ENCODE peak calls at places on chromosome 15, in six cellular contexts. Y, F, V, R, W and P are unnamed samples.

GRCh38 chr15:98713585-98714001 is 65.3 kb downstream of the IGF1R start:
- DNase-seq in Y (no peak), F (no peak), V (no peak), R (no peak), W (peak; percentile 30), P (peak; percentile 82)

GRCh38 chr15:97904196-97904572 is 56.3 kb upstream of the ARRDC4 start:
- DNase-seq in Y (no peak), F (peak; percentile 83), V (peak; percentile 83), R (peak; percentile 58), W (peak; percentile 67), P (peak; percentile 67)

GRCh38 chr15:39084683-39085530 is 496.0 kb upstream of the THBS1 start:
- DNase-seq in Y (no peak), F (no peak), V (no peak), R (no peak), W (no peak), P (peak; percentile 69)

GRCh38 chr15:93515256-93516044 is 426.4 kb upstream of the RGMA start:
- DNase-seq in Y (no peak), F (peak; percentile 59), V (no peak), R (peak; percentile 49), W (no peak), P (no peak)

GRCh38 chr15:98231696-98232440 is 271.4 kb downstream of the ARRDC4 start:
- DNase-seq in Y (no peak), F (no peak), V (no peak), R (no peak), W (no peak), P (peak; percentile 71)

GRCh38 chr15:72375846-72376581 is at the start of gene HEXA:
- DNase-seq in Y (peak; percentile 98), F (peak; percentile 100), V (peak; percentile 94), R (peak; percentile 98), W (peak; percentile 94), P (peak; percentile 84)

GRCh38 chr15:67542462-67543347 is at the start of gene MAP2K5:
- DNase-seq in Y (peak; percentile 81), F (peak; percentile 93), V (peak; percentile 88), R (peak; percentile 78), W (peak; percentile 91), P (peak; percentile 72)

GRCh38 chr15:38920966-38921365 is 356.4 kb upstream of the RASGRP1 start:
- DNase-seq in Y (no peak), F (no peak), V (no peak), R (no peak), W (no peak), P (no peak)

GRCh38 chr15:80275946-80276345 is 23.9 kb upstream of the CTXND1 start:
- DNase-seq in Y (no peak), F (no peak), V (no peak), R (no peak), W (no peak), P (peak; percentile 21)

GRCh38 chr15:64455951-64456350 is 4.4 kb upstream of the ZNF609 start:
- DNase-seq in Y (peak; percentile 25), F (no peak), V (peak; percentile 84), R (peak; percentile 53), W (peak; percentile 33), P (no peak)

GRCh38 chr15:82944038-82944437 is 8.5 kb downstream of the HOMER2 start:
- DNase-seq in Y (no peak), F (no peak), V (no peak), R (no peak), W (no peak), P (no peak)

GRCh38 chr15:92407343-92407742 is 13.7 kb downstream of the ST8SIA2 start:
- DNase-seq in Y (no peak), F (peak; percentile 50), V (no peak), R (no peak), W (no peak), P (no peak)

GRCh38 chr15:92638291-92638708 is 17.3 kb downstream of the FAM174B start:
- DNase-seq in Y (no peak), F (no peak), V (no peak), R (no peak), W (peak; percentile 79), P (no peak)

GRCh38 chr15:58139631-58140522 is 1.7 kb downstream of the AQP9 start:
- DNase-seq in Y (no peak), F (no peak), V (no peak), R (no peak), W (no peak), P (no peak)

GRCh38 chr15:65223996-65224395 is 12.7 kb upstream of the CILP start:
- DNase-seq in Y (no peak), F (no peak), V (no peak), R (no peak), W (no peak), P (no peak)

GRCh38 chr15:22226034-22226790 is 145.9 kb downstream of the OR4M2 start:
- DNase-seq in Y (no peak), F (no peak), V (no peak), R (no peak), W (peak; percentile 19), P (no peak)

GRCh38 chr15:48120751-48121150 is at the start of gene SLC24A5:
- DNase-seq in Y (no peak), F (no peak), V (no peak), R (no peak), W (no peak), P (no peak)

GRCh38 chr15:98174286-98174685 is 213.8 kb downstream of the ARRDC4 start:
- DNase-seq in Y (no peak), F (no peak), V (no peak), R (no peak), W (no peak), P (peak; percentile 33)

GRCh38 chr15:70853270-70853854 is 595 bp downstream of the LARP6 start:
- DNase-seq in Y (no peak), F (peak; percentile 63), V (peak; percentile 57), R (peak; percentile 29), W (no peak), P (peak; percentile 83)

GRCh38 chr15:52789601-52790165 is 453 bp downstream of the ONECUT1 start:
- DNase-seq in Y (no peak), F (no peak), V (no peak), R (no peak), W (no peak), P (peak; percentile 21)

GRCh38 chr15:80929225-80929624 is 60.4 kb downstream of the MESD start:
- DNase-seq in Y (no peak), F (no peak), V (no peak), R (no peak), W (no peak), P (peak; percentile 30)

GRCh38 chr15:48914717-48915116 is 36.8 kb downstream of the EID1 start:
- DNase-seq in Y (no peak), F (no peak), V (no peak), R (no peak), W (no peak), P (no peak)

GRCh38 chr15:63923993-63924950 is 90.5 kb upstream of the HERC1 start:
- DNase-seq in Y (no peak), F (no peak), V (no peak), R (no peak), W (no peak), P (no peak)

DNA sequence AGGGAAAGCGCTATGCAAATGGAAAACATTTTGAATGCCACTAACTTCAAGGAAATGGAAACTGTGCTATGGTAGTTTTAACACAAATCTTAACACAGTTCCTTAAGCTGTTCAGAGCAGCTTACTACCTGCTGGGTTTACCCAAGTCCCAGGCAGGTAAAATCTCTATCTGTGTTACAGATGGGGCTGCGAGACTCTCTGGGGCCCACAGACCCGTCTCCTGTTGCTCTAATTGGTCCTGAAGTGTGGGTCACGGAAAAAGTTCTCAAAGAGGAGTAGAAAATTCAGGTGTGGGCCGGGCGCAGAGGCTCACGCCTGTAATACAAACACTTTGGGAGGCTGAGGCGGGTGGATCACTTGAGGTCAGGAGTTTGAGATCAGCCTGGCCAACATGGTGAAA is 16.9 kb upstream of the ZFYVE19 start:
- DNase-seq in Y (no peak), F (peak; percentile 28), V (no peak), R (no peak), W (peak; percentile 33), P (no peak)
- H3K4me3 ChIP-seq in Y (no peak overlapping the region), F (no peak overlapping the region), V (no peak overlapping the region), R (no peak overlapping the region), W (no peak overlapping the region), P (no peak overlapping the region)

GRCh38 chr15:31457161-31457560 is 130.5 kb downstream of the KLF13 start:
- DNase-seq in Y (no peak), F (no peak), V (no peak), R (no peak), W (peak; percentile 13), P (peak; percentile 9)

GRCh38 chr15:31456329-31457060 is 129.9 kb downstream of the KLF13 start:
- DNase-seq in Y (no peak), F (no peak), V (no peak), R (no peak), W (peak; percentile 8), P (no peak)

GRCh38 chr15:31457631-31458526 is 131.2 kb downstream of the KLF13 start:
- DNase-seq in Y (no peak), F (no peak), V (no peak), R (no peak), W (peak; percentile 23), P (peak; percentile 67)

GRCh38 chr15:31453558-31454318 is 127.1 kb downstream of the KLF13 start:
- DNase-seq in Y (no peak), F (no peak), V (no peak), R (no peak), W (no peak), P (no peak)

DNA sequence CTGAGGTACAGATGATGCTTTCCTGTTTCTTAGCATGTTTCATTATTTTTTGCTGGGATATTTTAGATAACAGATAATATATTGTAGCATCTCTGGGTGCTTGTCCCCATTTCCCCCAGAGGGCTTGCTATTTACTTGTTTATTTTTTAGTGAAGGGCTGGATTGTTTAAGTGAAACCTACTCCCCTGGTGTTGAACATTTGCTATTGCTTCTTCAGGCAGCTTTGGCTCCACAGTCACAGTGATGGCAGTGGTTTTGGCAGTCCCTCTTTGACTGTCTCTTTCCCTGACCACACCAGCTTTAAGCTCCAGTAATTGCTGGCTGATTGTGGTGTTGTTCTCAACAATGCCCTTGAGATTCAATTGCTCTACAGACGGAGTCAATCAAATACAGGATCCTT is 128.9 kb downstream of the KLF13 start:
- DNase-seq in Y (no peak), F (no peak), V (no peak), R (no peak), W (no peak), P (no peak)
- TF ChIP-seq CTCF in Y (no peak), F (no peak), V (no peak), R (no peak), W (no peak), P (no peak)

DNA sequence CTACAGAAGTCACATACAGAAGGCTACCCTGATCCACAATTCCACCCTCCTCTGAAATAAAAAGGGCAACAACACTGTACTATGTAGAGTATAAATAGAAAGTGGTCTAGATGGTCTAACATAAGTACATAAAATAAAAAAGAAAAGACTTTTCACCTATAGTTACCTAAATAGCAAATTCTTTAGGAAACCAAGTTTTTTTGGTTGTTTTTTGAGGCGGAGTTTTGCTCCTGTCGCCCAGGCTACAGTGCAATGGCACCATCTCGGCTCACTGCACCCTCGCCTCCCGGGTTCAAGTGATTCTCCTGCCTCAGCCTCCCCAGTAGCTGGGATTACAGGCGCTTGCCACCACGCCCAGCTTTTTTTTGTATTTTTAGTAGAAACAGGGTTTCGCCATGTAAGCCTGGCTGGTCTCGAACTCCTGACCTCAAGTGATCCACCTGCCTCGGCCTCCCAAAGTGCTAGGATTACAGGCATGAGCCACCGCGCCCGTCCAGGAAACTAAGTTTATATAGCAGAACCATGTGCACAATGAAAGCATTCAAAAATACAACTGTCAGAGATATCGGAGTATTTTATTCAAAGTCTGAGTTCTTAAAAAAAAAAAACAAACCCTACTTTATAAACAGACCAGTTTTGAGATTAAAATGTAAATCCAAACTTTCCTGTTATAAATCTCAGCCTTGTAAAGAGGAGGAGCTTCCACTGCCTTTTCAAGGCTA is 1.7 kb downstream of the SIN3A start:
- DNase-seq in Y (no peak), F (no peak), V (no peak), R (no peak), W (no peak), P (no peak)
- H3K4me3 ChIP-seq in Y (peak overlapping the region; percentile 71), F (peak overlapping the region; percentile 96), V (peak overlapping the region; percentile 78), R (peak overlapping the region; percentile 93), W (no peak overlapping the region), P (peak overlapping the region; percentile 63)

GRCh38 chr15:59185725-59186124 is 20.9 kb upstream of the LDHAL6B start:
- DNase-seq in Y (no peak), F (no peak), V (peak; percentile 15), R (no peak), W (no peak), P (no peak)
- TF ChIP-seq CTCF in Y (no peak), F (no peak), V (peak; percentile 27), R (no peak), W (no peak), P (peak; percentile 23)